ENCODE peak calls at places on chromosome 11, in six cellular contexts. One of them, this sample, is unnamed.

GRCh38 chr11:86070435-86071056 is 1.7 kb upstream of the PICALM start:
- DNase-seq in GM12891: no peak
- DNase-seq in breast epithelium: no peak
- DNase-seq in vagina: no peak
- DNase-seq in spleen: no peak
- DNase-seq in transverse colon: no peak
- DNase-seq in this sample: no peak

GRCh38 chr11:65780770-65781151 is at the start of gene AP5B1:
- DNase-seq in GM12891: peak
- DNase-seq in breast epithelium: peak
- DNase-seq in vagina: peak
- DNase-seq in spleen: peak
- DNase-seq in transverse colon: peak
- DNase-seq in this sample: peak

GRCh38 chr11:30879322-30880020 is 293.3 kb upstream of the MPPED2 start:
- DNase-seq in GM12891: no peak
- DNase-seq in breast epithelium: no peak
- DNase-seq in vagina: no peak
- DNase-seq in spleen: no peak
- DNase-seq in transverse colon: no peak
- DNase-seq in this sample: peak

GRCh38 chr11:116773203-116774112 is 671 bp upstream of the BUD13 start:
- DNase-seq in GM12891: no peak
- DNase-seq in breast epithelium: no peak
- DNase-seq in vagina: no peak
- DNase-seq in spleen: no peak
- DNase-seq in transverse colon: no peak
- DNase-seq in this sample: no peak

GRCh38 chr11:96004862-96005261 is 81.0 kb upstream of the MTMR2 start:
- DNase-seq in GM12891: no peak
- DNase-seq in breast epithelium: no peak
- DNase-seq in vagina: no peak
- DNase-seq in spleen: no peak
- DNase-seq in transverse colon: no peak
- DNase-seq in this sample: no peak

GRCh38 chr11:59429924-59430516 is 3.8 kb upstream of the OR5A2 start:
- DNase-seq in GM12891: peak
- DNase-seq in breast epithelium: no peak
- DNase-seq in vagina: no peak
- DNase-seq in spleen: no peak
- DNase-seq in transverse colon: no peak
- DNase-seq in this sample: no peak

GRCh38 chr11:68143310-68143689 is 22.1 kb upstream of the CHKA start:
- DNase-seq in GM12891: no peak
- DNase-seq in breast epithelium: no peak
- DNase-seq in vagina: no peak
- DNase-seq in spleen: no peak
- DNase-seq in transverse colon: no peak
- DNase-seq in this sample: no peak

GRCh38 chr11:11239959-11240358 is 113.1 kb downstream of the CSNK2A3 start:
- DNase-seq in GM12891: no peak
- DNase-seq in breast epithelium: no peak
- DNase-seq in vagina: no peak
- DNase-seq in spleen: no peak
- DNase-seq in transverse colon: no peak
- DNase-seq in this sample: no peak

GRCh38 chr11:96736591-96736990 is 346.8 kb downstream of the JRKL start:
- DNase-seq in GM12891: no peak
- DNase-seq in breast epithelium: no peak
- DNase-seq in vagina: no peak
- DNase-seq in spleen: no peak
- DNase-seq in transverse colon: no peak
- DNase-seq in this sample: no peak

GRCh38 chr11:85758026-85758425 is 52.9 kb downstream of the SYTL2 start:
- DNase-seq in GM12891: no peak
- DNase-seq in breast epithelium: no peak
- DNase-seq in vagina: no peak
- DNase-seq in spleen: no peak
- DNase-seq in transverse colon: no peak
- DNase-seq in this sample: peak

GRCh38 chr11:121212696-121213567 is 79.6 kb upstream of the SC5D start:
- DNase-seq in GM12891: no peak
- DNase-seq in breast epithelium: no peak
- DNase-seq in vagina: no peak
- DNase-seq in spleen: no peak
- DNase-seq in transverse colon: no peak
- DNase-seq in this sample: no peak

GRCh38 chr11:121214861-121215260 is 77.7 kb upstream of the SC5D start:
- DNase-seq in GM12891: no peak
- DNase-seq in breast epithelium: no peak
- DNase-seq in vagina: no peak
- DNase-seq in spleen: no peak
- DNase-seq in transverse colon: no peak
- DNase-seq in this sample: no peak

GRCh38 chr11:121207485-121208115 is 85.0 kb upstream of the SC5D start:
- DNase-seq in GM12891: no peak
- DNase-seq in breast epithelium: no peak
- DNase-seq in vagina: no peak
- DNase-seq in spleen: no peak
- DNase-seq in transverse colon: no peak
- DNase-seq in this sample: no peak

GRCh38 chr11:121210445-121210970 is 82.1 kb upstream of the SC5D start:
- DNase-seq in GM12891: no peak
- DNase-seq in breast epithelium: no peak
- DNase-seq in vagina: no peak
- DNase-seq in spleen: no peak
- DNase-seq in transverse colon: no peak
- DNase-seq in this sample: no peak

GRCh38 chr11:121213568-121213893 is 79.0 kb upstream of the SC5D start:
- DNase-seq in GM12891: no peak
- DNase-seq in breast epithelium: no peak
- DNase-seq in vagina: no peak
- DNase-seq in spleen: no peak
- DNase-seq in transverse colon: no peak
- DNase-seq in this sample: no peak
- TF ChIP-seq POLR2A in GM12891: no peak
- TF ChIP-seq POLR2A in breast epithelium: no peak
- TF ChIP-seq POLR2A in vagina: no peak
- TF ChIP-seq POLR2A in spleen: no peak
- TF ChIP-seq POLR2A in transverse colon: no peak
- TF ChIP-seq POLR2A in this sample: no peak

GRCh38 chr11:77590194-77590591 is 440 bp downstream of the AQP11 start:
- DNase-seq in GM12891: no peak
- DNase-seq in breast epithelium: no peak
- DNase-seq in vagina: no peak
- DNase-seq in spleen: no peak
- DNase-seq in transverse colon: peak
- DNase-seq in this sample: peak
- TF ChIP-seq POLR2AphosphoS5 in GM12891: no peak
- TF ChIP-seq POLR2AphosphoS5 in breast epithelium: no peak
- TF ChIP-seq POLR2AphosphoS5 in vagina: no peak
- TF ChIP-seq POLR2AphosphoS5 in spleen: peak
- TF ChIP-seq POLR2AphosphoS5 in transverse colon: no peak
- TF ChIP-seq POLR2AphosphoS5 in this sample: no peak

DNA sequence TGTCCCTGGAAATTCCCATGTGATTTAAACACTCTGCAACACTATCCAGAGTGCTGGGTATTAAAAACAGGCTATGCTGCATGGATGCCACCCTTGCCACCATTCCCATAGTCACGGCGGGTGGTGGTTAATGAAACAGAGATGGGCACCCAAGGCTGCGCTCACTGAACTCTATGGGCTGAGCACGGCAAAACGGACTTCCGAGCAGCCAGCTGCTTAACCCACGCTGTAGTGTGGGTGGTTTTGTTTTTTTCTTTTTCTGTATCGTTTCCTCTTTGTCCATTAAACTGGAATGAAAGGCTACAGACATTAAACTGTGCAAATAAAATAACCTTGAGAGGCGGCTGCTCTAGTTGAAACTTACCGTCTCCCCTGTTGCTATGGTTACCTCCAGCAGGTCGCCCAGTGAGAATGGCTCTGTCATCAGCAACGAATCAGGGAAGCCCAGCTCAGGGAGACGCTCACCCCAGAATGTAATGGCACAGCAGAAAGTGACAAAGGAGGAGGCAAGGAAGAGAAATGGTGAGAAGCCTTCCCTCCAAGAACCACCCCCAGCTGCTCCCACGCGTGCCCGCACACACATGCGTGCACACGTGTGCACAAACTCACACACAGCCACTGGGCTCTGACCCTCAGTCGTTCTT is 102.1 kb downstream of the C11orf91 start:
- DNase-seq in GM12891: no peak
- DNase-seq in breast epithelium: no peak
- DNase-seq in vagina: no peak
- DNase-seq in spleen: no peak
- DNase-seq in transverse colon: no peak
- DNase-seq in this sample: no peak
- TF ChIP-seq POLR2A in GM12891: no peak
- TF ChIP-seq POLR2A in breast epithelium: no peak
- TF ChIP-seq POLR2A in vagina: no peak
- TF ChIP-seq POLR2A in spleen: no peak
- TF ChIP-seq POLR2A in transverse colon: no peak
- TF ChIP-seq POLR2A in this sample: no peak

GRCh38 chr11:13261600-13262061 is 16.0 kb upstream of the BMAL1 start:
- DNase-seq in GM12891: no peak
- DNase-seq in breast epithelium: peak
- DNase-seq in vagina: no peak
- DNase-seq in spleen: no peak
- DNase-seq in transverse colon: no peak
- DNase-seq in this sample: no peak
- TF ChIP-seq POLR2AphosphoS5 in GM12891: no peak
- TF ChIP-seq POLR2AphosphoS5 in breast epithelium: peak
- TF ChIP-seq POLR2AphosphoS5 in vagina: peak
- TF ChIP-seq POLR2AphosphoS5 in spleen: no peak
- TF ChIP-seq POLR2AphosphoS5 in transverse colon: peak
- TF ChIP-seq POLR2AphosphoS5 in this sample: peak

DNA sequence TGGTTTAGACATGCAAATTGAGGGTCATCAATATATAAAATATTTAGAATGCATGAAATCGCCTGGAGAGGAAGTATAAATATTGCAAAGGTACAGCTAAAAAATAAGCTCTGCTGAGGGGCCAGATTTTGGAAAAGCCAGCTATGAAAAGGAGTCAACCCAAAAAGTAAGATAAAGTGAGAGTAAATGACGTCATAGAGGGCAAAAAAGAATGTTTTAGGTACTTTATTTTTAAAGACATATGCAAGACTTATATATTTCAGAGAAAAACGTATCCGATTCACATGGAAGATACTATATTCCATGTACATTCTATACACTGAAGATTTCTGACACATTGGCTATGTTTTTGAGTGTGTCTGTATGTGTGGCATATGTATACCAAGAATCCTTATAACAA is 13.6 kb downstream of the GRM5 start:
- DNase-seq in GM12891: no peak
- DNase-seq in breast epithelium: no peak
- DNase-seq in vagina: no peak
- DNase-seq in spleen: no peak
- DNase-seq in transverse colon: no peak
- DNase-seq in this sample: no peak
- TF ChIP-seq POLR2A in GM12891: no peak
- TF ChIP-seq POLR2A in breast epithelium: no peak
- TF ChIP-seq POLR2A in vagina: no peak
- TF ChIP-seq POLR2A in spleen: no peak
- TF ChIP-seq POLR2A in transverse colon: no peak
- TF ChIP-seq POLR2A in this sample: no peak

DNA sequence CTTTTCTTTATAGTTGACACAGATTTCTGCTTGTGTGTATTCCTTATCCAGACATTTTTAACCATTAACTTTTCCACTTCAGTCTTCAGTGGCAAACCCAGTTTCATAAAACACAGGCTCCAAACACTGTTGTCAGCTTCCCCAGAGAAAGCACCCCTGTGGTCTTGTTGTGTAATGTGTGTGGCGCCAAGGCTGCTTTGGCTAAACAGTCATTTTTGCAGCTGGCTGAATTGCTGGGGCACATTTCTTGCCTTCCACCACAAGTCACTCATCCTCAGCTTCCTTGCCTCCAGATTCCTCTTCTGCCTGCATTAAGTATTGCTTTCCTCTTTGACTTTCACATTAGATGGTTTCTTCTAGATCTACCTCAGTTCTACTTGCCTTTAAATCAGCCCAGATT is 40.5 kb downstream of the ARHGAP1 start:
- DNase-seq in GM12891: no peak
- DNase-seq in breast epithelium: no peak
- DNase-seq in vagina: no peak
- DNase-seq in spleen: no peak
- DNase-seq in transverse colon: no peak
- DNase-seq in this sample: no peak
- TF ChIP-seq POLR2AphosphoS5 in GM12891: no peak
- TF ChIP-seq POLR2AphosphoS5 in breast epithelium: no peak
- TF ChIP-seq POLR2AphosphoS5 in vagina: no peak
- TF ChIP-seq POLR2AphosphoS5 in spleen: no peak
- TF ChIP-seq POLR2AphosphoS5 in transverse colon: no peak
- TF ChIP-seq POLR2AphosphoS5 in this sample: no peak

GRCh38 chr11:88363566-88364169 is 26.1 kb upstream of the CTSC start:
- DNase-seq in GM12891: no peak
- DNase-seq in breast epithelium: no peak
- DNase-seq in vagina: no peak
- DNase-seq in spleen: no peak
- DNase-seq in transverse colon: no peak
- DNase-seq in this sample: no peak
- TF ChIP-seq POLR2A in GM12891: no peak
- TF ChIP-seq POLR2A in breast epithelium: no peak
- TF ChIP-seq POLR2A in vagina: no peak
- TF ChIP-seq POLR2A in spleen: no peak
- TF ChIP-seq POLR2A in transverse colon: no peak
- TF ChIP-seq POLR2A in this sample: no peak

DNA sequence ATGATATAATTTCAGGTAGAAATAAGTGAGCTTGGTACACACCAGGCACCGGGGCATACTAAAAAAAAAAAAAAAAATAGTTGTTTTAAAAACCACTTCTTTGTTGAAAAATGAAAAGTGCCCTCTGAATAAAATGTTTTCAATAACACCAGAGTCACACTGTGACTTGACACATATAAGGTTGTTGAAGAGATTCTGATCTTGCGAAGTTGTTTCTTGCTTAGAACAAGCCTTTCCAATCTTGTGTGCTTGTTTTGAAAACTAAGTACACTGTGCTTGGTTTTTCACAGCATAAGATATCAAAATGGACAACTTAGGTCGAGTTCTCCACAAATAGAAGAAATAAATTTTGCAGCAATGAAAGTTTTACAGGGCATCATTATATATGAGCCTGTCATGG is 17.0 kb downstream of the PDGFD start:
- DNase-seq in GM12891: no peak
- DNase-seq in breast epithelium: no peak
- DNase-seq in vagina: no peak
- DNase-seq in spleen: no peak
- DNase-seq in transverse colon: no peak
- DNase-seq in this sample: no peak
- TF ChIP-seq POLR2AphosphoS5 in GM12891: no peak
- TF ChIP-seq POLR2AphosphoS5 in breast epithelium: no peak
- TF ChIP-seq POLR2AphosphoS5 in vagina: no peak
- TF ChIP-seq POLR2AphosphoS5 in spleen: no peak
- TF ChIP-seq POLR2AphosphoS5 in transverse colon: no peak
- TF ChIP-seq POLR2AphosphoS5 in this sample: no peak